ENCODE peak calls at places on chromosomes 13 and 19, in seven cellular contexts. T is CD8-positive, alpha-beta memory T cell; S is iPS DF 6.9; X is uterus; W is aorta; H is fibroblast of lung; N is cardiac muscle cell. L is an unnamed sample. For H3K36me3, the result is how much of the 10 kb centered on the place peaks cover.

GRCh38 chr13:95502216-95502615 is 50.3 kb upstream of the CLDN10 start:
- DNase-seq in T (no peak), S (no peak), X (no peak), H (no peak), N (no peak), W (no peak), L (no peak)

GRCh38 chr19:12314553-12314952 is 18.9 kb downstream of the ZNF563 start:
- DNase-seq in X (no peak), W (no peak), S (no peak), N (no peak), T (no peak), H (no peak), L (peak)

GRCh38 chr13:28548872-28549271 is 53.9 kb upstream of the FLT1 start:
- DNase-seq in H (no peak), X (no peak), W (no peak), S (no peak), T (no peak), N (no peak), L (no peak)

GRCh38 chr19:18670313-18670712 is 13.2 kb upstream of the CRTC1 start:
- DNase-seq in W (no peak), S (no peak), T (no peak), X (no peak), N (no peak), H (no peak), L (no peak)

GRCh38 chr13:29339386-29340272 is 255.9 kb downstream of the SLC7A1 start:
- DNase-seq in T (no peak), N (no peak), X (no peak), S (no peak), H (no peak), W (no peak), L (no peak)

GRCh38 chr13:94813920-94814500 is 101.7 kb upstream of the SOX21 start:
- DNase-seq in X (no peak), T (no peak), H (no peak), W (no peak), N (no peak), S (no peak), L (no peak)

GRCh38 chr19:38009650-38010229 is 102.7 kb downstream of the SIPA1L3 start:
- DNase-seq in H (no peak), T (no peak), X (no peak), W (no peak), N (no peak), S (no peak), L (no peak)

GRCh38 chr19:5903502-5904301 is at the start of gene NDUFA11:
- DNase-seq in W (peak), S (peak), X (peak), H (peak), N (peak), T (peak), L (peak)

GRCh38 chr13:21675095-21676007 is 4.5 kb downstream of the FGF9 start:
- DNase-seq in W (no peak), N (peak), S (no peak), H (no peak), T (peak), X (no peak), L (peak)

GRCh38 chr19:56321254-56321980 is 6.8 kb upstream of the ZSCAN5A start:
- DNase-seq in X (no peak), N (no peak), H (no peak), S (no peak), T (no peak), W (no peak), L (no peak)

GRCh38 chr19:10173527-10173926 is 21.2 kb downstream of the DNMT1 start:
- DNase-seq in S (no peak), H (peak), T (no peak), W (no peak), X (no peak), N (no peak), L (no peak)

GRCh38 chr19:40594657-40595077 is 6.5 kb upstream of the LTBP4 start:
- DNase-seq in N (no peak), S (no peak), W (no peak), H (peak), T (no peak), X (no peak), L (no peak)

GRCh38 chr13:43203781-43204180 is 180.4 kb downstream of the DNAJC15 start:
- DNase-seq in N (no peak), T (no peak), H (no peak), W (no peak), S (no peak), X (no peak), L (no peak)

GRCh38 chr19:52237197-52237596 is 32.2 kb upstream of the ZNF766 start:
- DNase-seq in H (no peak), N (no peak), S (no peak), X (no peak), T (no peak), W (no peak), L (no peak)

GRCh38 chr13:101554420-101555125 is 102.1 kb downstream of the ITGBL1 start:
- DNase-seq in T (no peak), W (no peak), X (no peak), H (no peak), S (no peak), N (no peak), L (no peak)

GRCh38 chr13:71374471-71375041 is 492.4 kb downstream of the DACH1 start:
- DNase-seq in S (no peak), W (no peak), H (peak), N (no peak), X (no peak), T (no peak), L (no peak)

GRCh38 chr13:96200810-96201209 is 110.9 kb downstream of the HS6ST3 start:
- DNase-seq in H (no peak), S (no peak), X (no peak), W (no peak), N (no peak), T (no peak), L (no peak)

GRCh38 chr13:44300895-44301638 is 72.6 kb upstream of the SERP2 start:
- DNase-seq in N (peak), S (no peak), W (no peak), T (no peak), H (peak), X (peak), L (no peak)

GRCh38 chr19:16660763-16661479 is at the start of gene TMEM38A:
- DNase-seq in T (peak), N (peak), W (peak), S (no peak), X (peak), H (no peak), L (peak)

GRCh38 chr19:45151821-45152503 is 8.8 kb downstream of the NKPD1 start:
- DNase-seq in T (no peak), N (no peak), W (no peak), S (no peak), X (no peak), H (no peak), L (peak)

GRCh38 chr13:44317752-44318550 is 55.7 kb upstream of the SERP2 start:
- DNase-seq in W (no peak), X (no peak), T (no peak), S (no peak), N (no peak), H (peak), L (no peak)

GRCh38 chr19:39409886-39410619 is 2.4 kb upstream of the PLEKHG2 start:
- DNase-seq in N (peak), T (peak), X (peak), H (peak), W (peak), S (no peak), L (peak)

GRCh38 chr13:27472441-27472840 is 22.1 kb upstream of the MTIF3 start:
- DNase-seq in W (no peak), N (no peak), X (no peak), S (no peak), H (no peak), T (no peak), L (no peak)

GRCh38 chr19:455851-456546 is 4.8 kb downstream of the SHC2 start:
- DNase-seq in W (peak), T (no peak), S (no peak), H (no peak), N (no peak), X (no peak), L (no peak)

GRCh38 chr13:20190481-20191310 is 2.0 kb downstream of the GJB2 start:
- DNase-seq in T (no peak), S (no peak), W (no peak), X (no peak), N (no peak), H (peak), L (no peak)

GRCh38 chr19:52248256-52248655 is 21.1 kb upstream of the ZNF766 start:
- DNase-seq in T (peak), X (no peak), W (peak), H (peak), S (peak), N (peak), L (peak)

GRCh38 chr13:34513526-34513925 is 428.5 kb upstream of the NBEA start:
- DNase-seq in N (no peak), H (peak), T (no peak), S (no peak), X (no peak), W (no peak), L (no peak)

GRCh38 chr19:2494447-2495129 is 18.7 kb downstream of the GADD45B start:
- DNase-seq in H (peak), W (peak), S (no peak), N (peak), T (peak), X (peak), L (peak)

GRCh38 chr13:26476111-26476743 is 81.3 kb upstream of the WASF3 start:
- DNase-seq in X (no peak), S (no peak), N (no peak), T (no peak), W (peak), H (peak), L (no peak)

GRCh38 chr13:20686863-20687579 is 16.5 kb upstream of the IL17D start:
- DNase-seq in X (no peak), S (no peak), N (no peak), T (no peak), W (no peak), H (peak), L (no peak)

GRCh38 chr13:24997367-24997967 is 98.5 kb upstream of the PABPC3 start:
- DNase-seq in W (no peak), T (peak), H (peak), S (no peak), N (peak), X (no peak), L (no peak)

GRCh38 chr13:47480121-47480520 is 521.0 kb downstream of the SUCLA2 start:
- DNase-seq in X (no peak), H (peak), T (no peak), S (no peak), W (no peak), N (no peak), L (no peak)

GRCh38 chr19:46016426-46017094 is 6.3 kb downstream of the PGLYRP1 start:
- DNase-seq in H (peak), W (peak), S (no peak), T (peak), X (peak), N (peak), L (peak)

GRCh38 chr19:47663911-47664771 is 49.1 kb upstream of the EHD2 start:
- DNase-seq in S (no peak), X (peak), H (peak), W (no peak), N (peak), T (no peak), L (peak)

GRCh38 chr13:28529836-28530235 is 34.9 kb upstream of the FLT1 start:
- DNase-seq in T (no peak), X (no peak), H (no peak), W (no peak), N (no peak), S (no peak), L (no peak)

GRCh38 chr19:49326165-49326704 is 1.2 kb upstream of the SLC6A16 start:
- DNase-seq in S (no peak), H (no peak), N (no peak), X (no peak), T (no peak), W (no peak), L (no peak)
- H3K27ac ChIP-seq in S (no peak), H (no peak), N (no peak), X (no peak), T (no peak), W (no peak), L (no peak)

GRCh38 chr13:45512148-45512498 is 47.4 kb downstream of the COG3 start:
- DNase-seq in S (no peak), H (peak), N (no peak), X (no peak), W (no peak), T (no peak), L (no peak)
- H3K36me3 ChIP-seq in S (under half), H (under half), N (under half), X (under half), W (under half), T (under half), L (under half)

GRCh38 chr19:7099597-7099921 is 30.1 kb downstream of the ZNF557 start:
- DNase-seq in N (no peak), T (no peak), S (peak), X (no peak), H (no peak), W (no peak), L (peak)

GRCh38 chr19:7101498-7102253 is 32.2 kb downstream of the ZNF557 start:
- DNase-seq in X (no peak), S (no peak), N (no peak), W (no peak), T (peak), H (no peak), L (no peak)

GRCh38 chr19:7098701-7099596 is 29.4 kb downstream of the ZNF557 start:
- DNase-seq in N (peak), S (peak), H (peak), T (peak), W (peak), X (peak), L (peak)

GRCh38 chr19:7098096-7098495 is 28.6 kb downstream of the ZNF557 start:
- DNase-seq in T (no peak), S (no peak), H (no peak), W (no peak), N (no peak), X (no peak), L (no peak)
- H3K4me3 ChIP-seq in T (no peak), S (no peak), H (peak), W (no peak), N (peak), X (no peak), L (no peak)

GRCh38 chr13:111632906-111633305 is 312.5 kb downstream of the TEX29 start:
- DNase-seq in W (no peak), T (no peak), N (no peak), H (no peak), X (no peak), S (peak), L (no peak)
- H3K27ac ChIP-seq in W (no peak), T (no peak), N (no peak), H (no peak), X (no peak), S (no peak), L (no peak)

GRCh38 chr19:49490287-49491029 is 3.0 kb downstream of the RPL13A start:
- DNase-seq in W (no peak), X (no peak), S (no peak), N (no peak), T (no peak), H (no peak), L (no peak)
- H3K36me3 ChIP-seq in W (under half), X (under half), S (under half), N (under half), T (half or more), H (under half), L (under half)

DNA sequence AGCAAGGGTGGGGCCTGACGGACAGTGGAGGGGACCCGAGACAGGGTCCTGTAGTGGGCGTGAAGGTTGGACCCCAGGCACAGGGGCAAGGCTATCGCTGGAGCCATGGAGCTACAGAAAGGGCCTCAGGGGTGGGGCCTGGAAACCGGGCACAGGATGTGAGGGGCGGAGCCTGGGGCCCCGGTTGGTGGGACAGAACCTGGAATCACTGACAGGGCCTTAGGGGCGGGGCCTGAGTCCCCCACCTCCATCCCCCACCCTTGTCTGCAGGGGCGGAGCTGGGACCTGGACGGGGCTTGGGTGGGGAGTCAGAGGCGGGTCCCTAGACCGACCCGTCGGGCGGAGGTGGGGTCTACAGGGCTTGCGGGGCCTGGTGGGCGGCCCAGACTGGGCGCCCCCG is 26.0 kb downstream of the DCAF15 start:
- DNase-seq in X (peak), T (no peak), H (no peak), W (peak), N (peak), S (peak), L (peak)
- H3K4me3 ChIP-seq in X (peak), T (no peak), H (no peak), W (peak), N (peak), S (peak), L (no peak)

GRCh38 chr13:50712469-50712868 is 131.0 kb downstream of the DLEU7 start:
- DNase-seq in H (no peak), W (no peak), T (no peak), S (no peak), X (no peak), N (no peak), L (no peak)

GRCh38 chr13:50715402-50716146 is 127.9 kb downstream of the DLEU7 start:
- DNase-seq in S (no peak), X (no peak), H (no peak), N (no peak), T (no peak), W (no peak), L (no peak)

GRCh38 chr13:50712882-50713281 is 130.6 kb downstream of the DLEU7 start:
- DNase-seq in S (no peak), N (no peak), W (no peak), T (no peak), H (peak), X (no peak), L (no peak)

GRCh38 chr13:50713849-50714248 is 129.6 kb downstream of the DLEU7 start:
- DNase-seq in T (peak), N (no peak), W (no peak), X (no peak), H (peak), S (no peak), L (no peak)

GRCh38 chr13:50714886-50715285 is 128.6 kb downstream of the DLEU7 start:
- DNase-seq in X (no peak), S (no peak), H (no peak), T (no peak), N (no peak), W (no peak), L (no peak)
- H3K27ac ChIP-seq in X (no peak), S (no peak), H (no peak), T (no peak), N (no peak), W (no peak), L (no peak)

DNA sequence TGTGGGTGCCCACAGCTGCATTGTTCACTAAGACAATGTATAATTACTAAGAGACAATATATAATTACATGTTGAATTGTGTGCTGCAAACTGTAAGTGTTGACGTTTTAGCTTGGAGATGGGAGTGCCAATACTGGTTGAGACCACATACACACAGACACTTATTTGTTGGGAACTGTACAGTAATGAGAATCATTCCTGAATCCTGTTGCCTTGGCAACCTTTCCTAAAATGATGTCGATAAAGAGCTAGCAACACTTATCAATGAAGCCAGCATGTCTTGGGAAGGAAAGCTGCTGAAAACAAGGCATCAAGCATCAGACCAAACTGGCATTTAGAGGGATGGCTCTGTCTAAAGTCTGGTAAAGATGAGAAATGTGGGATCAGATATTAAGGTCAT is 51.3 kb downstream of the PCDH8 start:
- DNase-seq in N (no peak), S (no peak), T (no peak), H (no peak), W (no peak), X (no peak), L (no peak)
- H3K36me3 ChIP-seq in N (under half), S (under half), T (under half), H (under half), W (under half), X (under half), L (under half)

DNA sequence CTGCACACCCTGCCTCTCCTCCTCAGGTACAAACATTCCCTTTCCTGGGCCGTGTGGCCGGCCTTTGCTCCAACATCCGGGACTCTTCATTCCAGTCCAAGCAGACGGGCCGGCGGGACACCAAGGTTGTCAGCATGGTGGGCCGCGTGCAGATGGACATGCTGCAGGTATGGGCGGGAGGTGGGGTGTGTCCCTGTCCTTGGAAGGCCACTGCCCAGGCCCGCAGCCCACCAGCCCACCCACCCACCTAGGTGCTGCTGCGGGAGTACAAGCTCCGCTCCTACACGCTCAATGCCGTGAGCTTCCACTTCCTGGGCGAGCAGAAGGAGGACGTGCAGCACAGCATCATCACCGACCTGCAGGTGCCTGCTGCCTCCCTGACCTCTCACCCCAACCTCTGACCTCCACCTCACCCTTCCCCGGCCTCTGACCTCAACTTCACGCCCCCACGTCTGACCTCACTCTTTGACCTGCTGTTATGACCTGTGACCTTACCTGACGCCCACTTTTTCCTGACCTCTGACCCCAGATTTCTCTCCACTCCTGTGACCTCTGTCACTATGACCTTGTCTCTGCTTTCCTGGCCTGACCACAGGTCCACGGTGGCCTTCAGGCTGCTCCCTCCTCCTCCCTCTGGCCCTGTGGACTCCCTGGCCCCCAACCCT is 12.4 kb upstream of the SPIB start:
- DNase-seq in W (no peak), S (no peak), X (no peak), T (no peak), N (no peak), H (no peak), L (no peak)
- H3K4me3 ChIP-seq in W (no peak), S (no peak), X (no peak), T (no peak), N (no peak), H (no peak), L (no peak)